ENCODE peak calls at places on chromosomes 4 and X, in ten cellular contexts. One of them, this sample, is unnamed.
A peak's percentile ranks its signal among the peaks of the same experiment; 100 is the strongest.

GRCh38 chr4:107243141-107243779 is 207.1 kb upstream of the DKK2 start:
- DNase-seq in brain microvascular endothelial cell: no peak
- DNase-seq in endothelial cell of umbilical vein: no peak
- DNase-seq in epithelial cell of esophagus: no peak
- DNase-seq in endodermal cell: no peak
- DNase-seq in lower lobe of right lung: no peak
- DNase-seq in BJ: no peak
- DNase-seq in HL-60: no peak
- DNase-seq in fibroblast of mammary gland: peak; percentile 53
- DNase-seq in astrocyte of the spinal cord: peak; percentile 66
- DNase-seq in this sample: no peak

GRCh38 chr4:119210760-119211159 is 1.8 kb upstream of the USP53 start:
- DNase-seq in brain microvascular endothelial cell: no peak
- DNase-seq in endothelial cell of umbilical vein: no peak
- DNase-seq in epithelial cell of esophagus: peak; percentile 75
- DNase-seq in endodermal cell: no peak
- DNase-seq in lower lobe of right lung: no peak
- DNase-seq in BJ: no peak
- DNase-seq in HL-60: no peak
- DNase-seq in fibroblast of mammary gland: peak; percentile 84
- DNase-seq in astrocyte of the spinal cord: peak; percentile 16
- DNase-seq in this sample: no peak

GRCh38 chr4:76867880-76868655 is 29.9 kb downstream of the SOWAHB start:
- DNase-seq in brain microvascular endothelial cell: no peak
- DNase-seq in endothelial cell of umbilical vein: no peak
- DNase-seq in epithelial cell of esophagus: peak; percentile 44
- DNase-seq in endodermal cell: peak; percentile 96
- DNase-seq in lower lobe of right lung: no peak
- DNase-seq in BJ: no peak
- DNase-seq in HL-60: no peak
- DNase-seq in fibroblast of mammary gland: no peak
- DNase-seq in astrocyte of the spinal cord: no peak
- DNase-seq in this sample: no peak

GRCh38 chr4:955161-955921 is 18.0 kb downstream of the DGKQ start:
- DNase-seq in brain microvascular endothelial cell: no peak
- DNase-seq in endothelial cell of umbilical vein: no peak
- DNase-seq in epithelial cell of esophagus: no peak
- DNase-seq in endodermal cell: no peak
- DNase-seq in lower lobe of right lung: no peak
- DNase-seq in BJ: no peak
- DNase-seq in HL-60: no peak
- DNase-seq in fibroblast of mammary gland: no peak
- DNase-seq in astrocyte of the spinal cord: no peak
- DNase-seq in this sample: no peak

GRCh38 chr4:29710519-29710918 is 1009.6 kb upstream of the PCDH7 start:
- DNase-seq in brain microvascular endothelial cell: no peak
- DNase-seq in endothelial cell of umbilical vein: no peak
- DNase-seq in epithelial cell of esophagus: no peak
- DNase-seq in endodermal cell: no peak
- DNase-seq in lower lobe of right lung: no peak
- DNase-seq in BJ: no peak
- DNase-seq in HL-60: no peak
- DNase-seq in fibroblast of mammary gland: no peak
- DNase-seq in astrocyte of the spinal cord: no peak
- DNase-seq in this sample: no peak

GRCh38 chrX:140928739-140929138 is 73.7 kb upstream of the SPANXB1 start:
- DNase-seq in brain microvascular endothelial cell: no peak
- DNase-seq in endothelial cell of umbilical vein: no peak
- DNase-seq in epithelial cell of esophagus: no peak
- DNase-seq in endodermal cell: no peak
- DNase-seq in lower lobe of right lung: no peak
- DNase-seq in BJ: no peak
- DNase-seq in HL-60: no peak
- DNase-seq in fibroblast of mammary gland: no peak
- DNase-seq in astrocyte of the spinal cord: no peak
- DNase-seq in this sample: no peak

GRCh38 chrX:152149648-152150047 is 11.3 kb upstream of the MAGEA10 start:
- DNase-seq in brain microvascular endothelial cell: no peak
- DNase-seq in endothelial cell of umbilical vein: no peak
- DNase-seq in epithelial cell of esophagus: no peak
- DNase-seq in endodermal cell: no peak
- DNase-seq in lower lobe of right lung: no peak
- DNase-seq in BJ: no peak
- DNase-seq in HL-60: no peak
- DNase-seq in fibroblast of mammary gland: no peak
- DNase-seq in astrocyte of the spinal cord: no peak
- DNase-seq in this sample: no peak

GRCh38 chr4:1872918-1873269 is 1.7 kb downstream of the NSD2 start:
- DNase-seq in brain microvascular endothelial cell: peak; percentile 26
- DNase-seq in endothelial cell of umbilical vein: peak; percentile 67
- DNase-seq in epithelial cell of esophagus: peak; percentile 63
- DNase-seq in endodermal cell: no peak
- DNase-seq in lower lobe of right lung: no peak
- DNase-seq in BJ: no peak
- DNase-seq in HL-60: no peak
- DNase-seq in fibroblast of mammary gland: peak; percentile 81
- DNase-seq in astrocyte of the spinal cord: peak; percentile 75
- DNase-seq in this sample: peak; percentile 21

GRCh38 chrX:103098488-103098887 is 5.5 kb upstream of the NXF3 start:
- DNase-seq in brain microvascular endothelial cell: no peak
- DNase-seq in endothelial cell of umbilical vein: no peak
- DNase-seq in epithelial cell of esophagus: no peak
- DNase-seq in endodermal cell: peak; percentile 49
- DNase-seq in lower lobe of right lung: no peak
- DNase-seq in BJ: no peak
- DNase-seq in HL-60: no peak
- DNase-seq in fibroblast of mammary gland: no peak
- DNase-seq in astrocyte of the spinal cord: no peak
- DNase-seq in this sample: no peak

GRCh38 chr4:20194079-20195013 is 57.4 kb upstream of the SLIT2 start:
- DNase-seq in brain microvascular endothelial cell: peak; percentile 25
- DNase-seq in endothelial cell of umbilical vein: peak; percentile 78
- DNase-seq in epithelial cell of esophagus: peak; percentile 54
- DNase-seq in endodermal cell: no peak
- DNase-seq in lower lobe of right lung: no peak
- DNase-seq in BJ: peak; percentile 78
- DNase-seq in HL-60: no peak
- DNase-seq in fibroblast of mammary gland: peak; percentile 92
- DNase-seq in astrocyte of the spinal cord: peak; percentile 75
- DNase-seq in this sample: peak; percentile 52

GRCh38 chrX:40169193-40170086 is 71.7 kb upstream of the BCOR start:
- DNase-seq in brain microvascular endothelial cell: peak; percentile 77
- DNase-seq in endothelial cell of umbilical vein: peak; percentile 78
- DNase-seq in epithelial cell of esophagus: peak; percentile 72
- DNase-seq in endodermal cell: peak; percentile 96
- DNase-seq in lower lobe of right lung: peak; percentile 69
- DNase-seq in BJ: no peak
- DNase-seq in HL-60: peak; percentile 26
- DNase-seq in fibroblast of mammary gland: no peak
- DNase-seq in astrocyte of the spinal cord: peak; percentile 81
- DNase-seq in this sample: no peak

GRCh38 chrX:40184968-40185367 is 87.2 kb upstream of the BCOR start:
- DNase-seq in brain microvascular endothelial cell: no peak
- DNase-seq in endothelial cell of umbilical vein: no peak
- DNase-seq in epithelial cell of esophagus: no peak
- DNase-seq in endodermal cell: no peak
- DNase-seq in lower lobe of right lung: no peak
- DNase-seq in BJ: no peak
- DNase-seq in HL-60: no peak
- DNase-seq in fibroblast of mammary gland: no peak
- DNase-seq in astrocyte of the spinal cord: no peak
- DNase-seq in this sample: no peak

GRCh38 chrX:78375894-78376293 is 48.5 kb upstream of the CYSLTR1 start:
- DNase-seq in brain microvascular endothelial cell: no peak
- DNase-seq in endothelial cell of umbilical vein: no peak
- DNase-seq in epithelial cell of esophagus: peak; percentile 6
- DNase-seq in endodermal cell: no peak
- DNase-seq in lower lobe of right lung: no peak
- DNase-seq in BJ: no peak
- DNase-seq in HL-60: peak; percentile 26
- DNase-seq in fibroblast of mammary gland: no peak
- DNase-seq in astrocyte of the spinal cord: no peak
- DNase-seq in this sample: no peak
- TF ChIP-seq CTCF in brain microvascular endothelial cell: no peak
- TF ChIP-seq CTCF in endothelial cell of umbilical vein: no peak
- TF ChIP-seq CTCF in epithelial cell of esophagus: no peak
- TF ChIP-seq CTCF in endodermal cell: peak; percentile 24
- TF ChIP-seq CTCF in lower lobe of right lung: no peak
- TF ChIP-seq CTCF in BJ: no peak
- TF ChIP-seq CTCF in HL-60: no peak
- TF ChIP-seq CTCF in fibroblast of mammary gland: no peak
- TF ChIP-seq CTCF in astrocyte of the spinal cord: no peak
- TF ChIP-seq CTCF in this sample: no peak

GRCh38 chr4:174590336-174590735 is 68.0 kb upstream of the HPGD start:
- DNase-seq in brain microvascular endothelial cell: no peak
- DNase-seq in endothelial cell of umbilical vein: no peak
- DNase-seq in epithelial cell of esophagus: no peak
- DNase-seq in endodermal cell: no peak
- DNase-seq in lower lobe of right lung: no peak
- DNase-seq in BJ: no peak
- DNase-seq in HL-60: no peak
- DNase-seq in fibroblast of mammary gland: no peak
- DNase-seq in astrocyte of the spinal cord: no peak
- DNase-seq in this sample: no peak
- H3K4me3 ChIP-seq in brain microvascular endothelial cell: no peak overlapping the region
- H3K4me3 ChIP-seq in endothelial cell of umbilical vein: no peak overlapping the region
- H3K4me3 ChIP-seq in epithelial cell of esophagus: no peak overlapping the region
- H3K4me3 ChIP-seq in endodermal cell: no peak overlapping the region
- H3K4me3 ChIP-seq in lower lobe of right lung: no peak overlapping the region
- H3K4me3 ChIP-seq in BJ: no peak overlapping the region
- H3K4me3 ChIP-seq in HL-60: no peak overlapping the region
- H3K4me3 ChIP-seq in fibroblast of mammary gland: no peak overlapping the region
- H3K4me3 ChIP-seq in astrocyte of the spinal cord: no peak overlapping the region
- H3K4me3 ChIP-seq in this sample: no peak overlapping the region

DNA sequence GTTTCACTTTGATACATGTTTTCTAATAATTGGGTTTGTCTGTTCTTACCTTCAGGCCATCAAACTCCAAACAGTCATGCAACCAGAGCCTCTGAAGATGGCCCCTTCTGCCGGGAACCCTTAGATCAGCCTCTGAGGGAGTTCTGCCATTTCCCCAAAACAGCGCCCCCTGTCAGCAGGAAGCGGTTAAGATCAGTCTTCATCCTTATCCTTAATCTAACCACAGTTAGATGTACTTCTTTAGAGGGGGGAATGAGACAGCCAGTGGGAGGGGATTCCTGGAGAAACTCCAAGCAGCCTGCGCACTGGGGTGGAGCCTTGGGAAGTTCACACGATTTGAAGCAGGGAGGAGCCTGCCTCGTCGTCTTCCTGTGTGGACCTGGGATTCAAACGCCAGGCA is 185.4 kb downstream of the INPP4B start:
- DNase-seq in brain microvascular endothelial cell: no peak
- DNase-seq in endothelial cell of umbilical vein: no peak
- DNase-seq in epithelial cell of esophagus: no peak
- DNase-seq in endodermal cell: peak; percentile 63
- DNase-seq in lower lobe of right lung: no peak
- DNase-seq in BJ: no peak
- DNase-seq in HL-60: no peak
- DNase-seq in fibroblast of mammary gland: no peak
- DNase-seq in astrocyte of the spinal cord: no peak
- DNase-seq in this sample: no peak
- TF ChIP-seq CTCF in brain microvascular endothelial cell: peak; percentile 16
- TF ChIP-seq CTCF in endothelial cell of umbilical vein: no peak
- TF ChIP-seq CTCF in epithelial cell of esophagus: no peak
- TF ChIP-seq CTCF in endodermal cell: peak; percentile 44
- TF ChIP-seq CTCF in lower lobe of right lung: no peak
- TF ChIP-seq CTCF in BJ: peak; percentile 6
- TF ChIP-seq CTCF in HL-60: no peak
- TF ChIP-seq CTCF in fibroblast of mammary gland: peak; percentile 4
- TF ChIP-seq CTCF in astrocyte of the spinal cord: no peak
- TF ChIP-seq CTCF in this sample: peak; percentile 13

GRCh38 chr4:123393696-123394095 is 2.9 kb upstream of the SPRY1 start:
- DNase-seq in brain microvascular endothelial cell: no peak
- DNase-seq in endothelial cell of umbilical vein: peak; percentile 49
- DNase-seq in epithelial cell of esophagus: no peak
- DNase-seq in endodermal cell: no peak
- DNase-seq in lower lobe of right lung: no peak
- DNase-seq in BJ: no peak
- DNase-seq in HL-60: no peak
- DNase-seq in fibroblast of mammary gland: no peak
- DNase-seq in astrocyte of the spinal cord: no peak
- DNase-seq in this sample: no peak
- H3K4me3 ChIP-seq in brain microvascular endothelial cell: no peak overlapping the region
- H3K4me3 ChIP-seq in endothelial cell of umbilical vein: no peak overlapping the region
- H3K4me3 ChIP-seq in epithelial cell of esophagus: no peak overlapping the region
- H3K4me3 ChIP-seq in endodermal cell: no peak overlapping the region
- H3K4me3 ChIP-seq in lower lobe of right lung: no peak overlapping the region
- H3K4me3 ChIP-seq in BJ: no peak overlapping the region
- H3K4me3 ChIP-seq in HL-60: no peak overlapping the region
- H3K4me3 ChIP-seq in fibroblast of mammary gland: no peak overlapping the region
- H3K4me3 ChIP-seq in astrocyte of the spinal cord: no peak overlapping the region
- H3K4me3 ChIP-seq in this sample: no peak overlapping the region

DNA sequence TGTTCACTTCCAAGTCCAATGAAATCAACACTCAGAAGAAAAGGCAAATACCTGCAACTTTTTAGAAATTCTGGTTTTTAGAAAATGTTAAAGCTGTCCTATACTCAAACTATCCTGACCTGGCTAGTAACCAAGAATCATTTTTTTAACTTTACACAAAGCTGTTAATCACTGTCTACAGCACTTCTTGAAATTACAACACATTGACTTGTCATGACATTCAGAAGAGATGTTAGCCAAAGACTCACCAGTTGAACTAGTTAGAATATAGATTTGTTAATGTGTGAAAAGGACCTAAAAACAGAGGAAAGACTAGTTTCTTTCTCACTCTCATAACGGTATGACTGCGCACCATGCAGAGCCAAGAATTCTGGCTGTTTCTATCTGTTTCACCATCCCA is 98.8 kb downstream of the COX18 start:
- DNase-seq in brain microvascular endothelial cell: no peak
- DNase-seq in endothelial cell of umbilical vein: no peak
- DNase-seq in epithelial cell of esophagus: peak; percentile 57
- DNase-seq in endodermal cell: no peak
- DNase-seq in lower lobe of right lung: no peak
- DNase-seq in BJ: no peak
- DNase-seq in HL-60: no peak
- DNase-seq in fibroblast of mammary gland: no peak
- DNase-seq in astrocyte of the spinal cord: no peak
- DNase-seq in this sample: no peak
- TF ChIP-seq CTCF in brain microvascular endothelial cell: no peak
- TF ChIP-seq CTCF in endothelial cell of umbilical vein: no peak
- TF ChIP-seq CTCF in epithelial cell of esophagus: no peak
- TF ChIP-seq CTCF in endodermal cell: no peak
- TF ChIP-seq CTCF in lower lobe of right lung: no peak
- TF ChIP-seq CTCF in BJ: no peak
- TF ChIP-seq CTCF in HL-60: no peak
- TF ChIP-seq CTCF in fibroblast of mammary gland: no peak
- TF ChIP-seq CTCF in astrocyte of the spinal cord: no peak
- TF ChIP-seq CTCF in this sample: no peak

DNA sequence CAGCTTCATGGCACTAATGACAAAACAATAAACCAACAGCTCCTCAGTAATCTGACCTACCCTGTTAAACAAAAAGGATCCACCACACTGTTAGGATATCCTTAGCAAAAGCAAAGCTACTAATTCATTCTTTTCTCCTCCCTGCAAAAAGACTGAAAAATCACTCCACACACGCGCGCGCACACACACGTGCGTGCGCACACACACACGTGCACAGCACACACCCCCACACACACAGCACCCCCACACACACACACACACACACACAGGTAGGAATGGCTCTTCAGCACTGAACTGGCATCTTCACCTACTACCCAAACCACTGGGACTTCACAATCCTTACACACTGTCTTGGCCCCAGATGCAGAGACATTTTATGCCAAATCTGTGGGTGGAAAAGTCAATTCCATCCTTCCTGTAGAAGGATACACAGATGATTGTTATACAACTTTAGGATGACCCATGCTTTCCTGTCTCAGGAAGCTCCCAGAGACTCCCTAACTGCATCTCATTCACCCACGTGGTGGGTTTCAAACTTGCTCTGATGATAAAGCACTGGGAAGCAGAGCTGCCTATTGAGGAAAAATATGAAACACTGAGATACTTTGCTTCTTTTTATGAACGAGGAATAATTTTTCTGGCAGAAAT is 102.5 kb downstream of the TSPAN5 start:
- DNase-seq in brain microvascular endothelial cell: peak; percentile 33
- DNase-seq in endothelial cell of umbilical vein: no peak
- DNase-seq in epithelial cell of esophagus: no peak
- DNase-seq in endodermal cell: no peak
- DNase-seq in lower lobe of right lung: no peak
- DNase-seq in BJ: no peak
- DNase-seq in HL-60: no peak
- DNase-seq in fibroblast of mammary gland: peak; percentile 73
- DNase-seq in astrocyte of the spinal cord: no peak
- DNase-seq in this sample: no peak
- H3K4me3 ChIP-seq in brain microvascular endothelial cell: no peak overlapping the region
- H3K4me3 ChIP-seq in endothelial cell of umbilical vein: no peak overlapping the region
- H3K4me3 ChIP-seq in epithelial cell of esophagus: no peak overlapping the region
- H3K4me3 ChIP-seq in endodermal cell: no peak overlapping the region
- H3K4me3 ChIP-seq in lower lobe of right lung: no peak overlapping the region
- H3K4me3 ChIP-seq in BJ: no peak overlapping the region
- H3K4me3 ChIP-seq in HL-60: no peak overlapping the region
- H3K4me3 ChIP-seq in fibroblast of mammary gland: no peak overlapping the region
- H3K4me3 ChIP-seq in astrocyte of the spinal cord: no peak overlapping the region
- H3K4me3 ChIP-seq in this sample: no peak overlapping the region